ENCODE peak calls at places on chromosomes 4 and X, in four cellular contexts. V is GM23338, P is brain microvascular endothelial cell, L is mesothelial cell of epicardium. H is an unnamed sample.
A peak's percentile ranks its signal among the peaks of the same experiment; 100 is the strongest.

GRCh38 chrX:23694606-23695005 is 27.3 kb downstream of the PRDX4 start:
- DNase-seq in L (peak; percentile 27), V (peak; percentile 55), P (peak; percentile 53), H (no peak)

GRCh38 chr4:14841801-14842748 is 160.2 kb upstream of the CPEB2 start:
- DNase-seq in L (no peak), V (no peak), P (peak; percentile 33), H (no peak)

GRCh38 chrX:133881893-133882292 is 103.5 kb downstream of the GPC3 start:
- DNase-seq in L (no peak), V (peak; percentile 36), P (no peak), H (no peak)

GRCh38 chr4:141724646-141725045 is 88.3 kb downstream of the IL15 start:
- DNase-seq in L (no peak), P (no peak), V (no peak), H (no peak)

GRCh38 chrX:152904151-152905080 is 6.5 kb downstream of the ZNF185 start:
- DNase-seq in V (peak; percentile 70), L (no peak), P (peak; percentile 51), H (peak; percentile 83)

GRCh38 chr4:156962551-156962974 is 9.0 kb downstream of the PDGFC start:
- DNase-seq in L (no peak), V (no peak), P (no peak), H (no peak)

GRCh38 chr4:68021185-68021584 is 57.9 kb upstream of the TMPRSS11A start:
- DNase-seq in V (no peak), L (no peak), P (no peak), H (no peak)

GRCh38 chr4:45741897-45742296 is 382.0 kb downstream of the GABRG1 start:
- DNase-seq in P (no peak), L (no peak), V (peak; percentile 54), H (no peak)

GRCh38 chr4:34181891-34182290 is 2062.4 kb downstream of the ARAP2 start:
- DNase-seq in V (no peak), P (no peak), L (no peak), H (no peak)

GRCh38 chr4:119559044-119559647 is 69.5 kb downstream of the PDE5A start:
- DNase-seq in P (no peak), V (peak; percentile 66), L (no peak), H (no peak)

GRCh38 chrX:150664290-150664689 is 28.9 kb upstream of the MTMR1 start:
- DNase-seq in L (no peak), P (no peak), V (no peak), H (no peak)

GRCh38 chrX:50638123-50638522 is 167.5 kb upstream of the DGKK start:
- DNase-seq in P (no peak), L (no peak), V (no peak), H (no peak)

GRCh38 chrX:71941771-71942170 is 31.1 kb downstream of the NHSL2 start:
- DNase-seq in V (no peak), P (peak; percentile 47), L (no peak), H (no peak)

GRCh38 chr4:6088950-6089349 is 70.7 kb upstream of the C4orf50 start:
- DNase-seq in P (no peak), L (no peak), V (no peak), H (no peak)

GRCh38 chr4:127400736-127401346 is 231.9 kb upstream of the INTU start:
- DNase-seq in L (no peak), P (peak; percentile 77), V (peak; percentile 83), H (no peak)

GRCh38 chrX:41308884-41309655 is 24.9 kb upstream of the DDX3X start:
- DNase-seq in L (no peak), P (no peak), V (no peak), H (no peak)

GRCh38 chr4:137312257-137312656 is 220.0 kb downstream of the PCDH18 start:
- DNase-seq in P (peak; percentile 53), L (no peak), V (no peak), H (no peak)

GRCh38 chr4:62670509-62670908 is 1470.4 kb downstream of the ADGRL3 start:
- DNase-seq in P (no peak), V (no peak), L (no peak), H (no peak)

GRCh38 chrX:52425710-52426245 is 57.0 kb downstream of the XAGE2 start:
- DNase-seq in V (no peak), P (peak; percentile 10), L (no peak), H (no peak)

GRCh38 chr4:121728798-121729226 is 32.0 kb upstream of the ANXA5 start:
- DNase-seq in V (no peak), L (no peak), P (peak; percentile 57), H (no peak)

GRCh38 chr4:128550060-128550459 is 259.4 kb upstream of the JADE1 start:
- DNase-seq in V (no peak), P (no peak), L (no peak), H (no peak)

GRCh38 chrX:2678583-2678982 is 12.5 kb upstream of the CD99 start:
- DNase-seq in P (no peak), V (no peak), L (no peak), H (no peak)

GRCh38 chrX:118839334-118839958 is 15.8 kb downstream of the ZCCHC12 start:
- DNase-seq in P (peak; percentile 31), V (peak; percentile 83), L (peak; percentile 58), H (peak; percentile 53)

GRCh38 chrX:143788265-143788664 is 67.7 kb upstream of the SPANXN2 start:
- DNase-seq in P (peak; percentile 0), V (peak; percentile 1), L (no peak), H (no peak)

GRCh38 chr4:181006509-181007290 is 1236.5 kb upstream of the TENM3 start:
- DNase-seq in V (peak; percentile 21), P (no peak), L (no peak), H (no peak)

GRCh38 chr4:107599841-107600240 is 120.2 kb downstream of the PAPSS1 start:
- DNase-seq in P (no peak), V (no peak), L (no peak), H (no peak)

GRCh38 chr4:53582194-53582593 is 9.1 kb downstream of the LNX1 start:
- DNase-seq in V (no peak), L (no peak), P (no peak), H (no peak)

GRCh38 chr4:80202784-80203553 is 5.7 kb downstream of the PRDM8 start:
- DNase-seq in P (no peak), V (peak; percentile 62), L (no peak), H (no peak)
- TF ChIP-seq CTCF in P (no peak), V (no peak), L (no peak), H (no peak)

GRCh38 chrX:10444204-10444603 is 176.2 kb downstream of the MID1 start:
- DNase-seq in V (peak; percentile 6), P (no peak), L (no peak), H (no peak)
- TF ChIP-seq CTCF in V (no peak), P (peak; percentile 34), L (no peak), H (no peak)

GRCh38 chr4:1768367-1769034 is 24.6 kb upstream of the FGFR3 start:
- DNase-seq in P (no peak), V (no peak), L (no peak), H (no peak)

GRCh38 chr4:1766336-1767057 is 26.6 kb upstream of the FGFR3 start:
- DNase-seq in V (peak; percentile 54), L (no peak), P (no peak), H (no peak)

GRCh38 chr4:1769692-1770091 is 23.4 kb upstream of the FGFR3 start:
- DNase-seq in P (no peak), V (no peak), L (no peak), H (no peak)

GRCh38 chr4:1767058-1767769 is 25.9 kb upstream of the FGFR3 start:
- DNase-seq in V (peak; percentile 76), P (no peak), L (no peak), H (peak; percentile 91)

DNA sequence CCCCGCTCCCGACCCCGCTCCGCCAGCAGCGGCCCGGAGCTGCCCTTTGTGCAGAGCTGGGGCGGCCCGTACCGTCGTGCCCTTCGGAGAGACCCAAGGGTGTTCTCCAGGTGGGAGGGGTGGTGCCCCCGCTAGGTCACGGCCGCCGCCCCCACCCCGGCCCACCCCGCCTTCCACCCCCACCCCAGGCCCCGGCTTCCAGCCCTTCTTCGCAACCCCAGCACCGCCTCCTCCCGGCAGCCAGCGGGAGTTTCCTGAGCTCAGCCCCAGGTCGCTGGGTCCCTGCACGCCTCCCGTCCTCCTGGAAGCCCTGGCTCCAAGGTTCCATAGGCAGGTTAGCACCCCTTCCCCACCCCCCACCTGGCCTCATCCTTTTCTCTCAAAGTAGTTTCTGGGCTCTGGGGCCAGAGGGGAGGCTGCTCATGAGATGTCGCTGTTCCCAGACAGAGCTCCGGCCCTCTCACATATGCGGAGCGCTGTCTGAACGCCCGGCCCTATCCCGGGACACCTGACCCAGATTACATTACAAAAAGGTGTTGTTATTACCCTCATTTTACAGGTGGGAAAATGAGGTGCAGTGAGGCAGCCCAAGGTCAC is 25.2 kb upstream of the FGFR3 start:
- DNase-seq in P (no peak), V (peak; percentile 91), L (no peak), H (peak; percentile 95)
- TF ChIP-seq CTCF in P (peak; percentile 66), V (peak; percentile 38), L (no peak), H (peak; percentile 19)

GRCh38 chrX:110853610-110854009 is 58.0 kb upstream of the CHRDL1 start:
- DNase-seq in P (no peak), V (peak; percentile 64), L (no peak), H (no peak)
- TF ChIP-seq CTCF in P (peak; percentile 50), V (peak; percentile 39), L (peak; percentile 36), H (peak; percentile 3)

GRCh38 chr4:130563891-130564418 is 1468.0 kb downstream of the C4orf33 start:
- DNase-seq in V (peak; percentile 17), L (no peak), P (no peak), H (no peak)

GRCh38 chr4:130559268-130559667 is 1463.3 kb downstream of the C4orf33 start:
- DNase-seq in L (no peak), V (no peak), P (no peak), H (no peak)

GRCh38 chr4:130568746-130569145 is 1472.8 kb downstream of the C4orf33 start:
- DNase-seq in V (no peak), L (no peak), P (no peak), H (no peak)

GRCh38 chr4:130563185-130563890 is 1467.4 kb downstream of the C4orf33 start:
- DNase-seq in V (peak; percentile 87), L (no peak), P (peak; percentile 70), H (no peak)
- TF ChIP-seq CTCF in V (peak; percentile 80), L (no peak), P (peak; percentile 95), H (peak; percentile 50)

DNA sequence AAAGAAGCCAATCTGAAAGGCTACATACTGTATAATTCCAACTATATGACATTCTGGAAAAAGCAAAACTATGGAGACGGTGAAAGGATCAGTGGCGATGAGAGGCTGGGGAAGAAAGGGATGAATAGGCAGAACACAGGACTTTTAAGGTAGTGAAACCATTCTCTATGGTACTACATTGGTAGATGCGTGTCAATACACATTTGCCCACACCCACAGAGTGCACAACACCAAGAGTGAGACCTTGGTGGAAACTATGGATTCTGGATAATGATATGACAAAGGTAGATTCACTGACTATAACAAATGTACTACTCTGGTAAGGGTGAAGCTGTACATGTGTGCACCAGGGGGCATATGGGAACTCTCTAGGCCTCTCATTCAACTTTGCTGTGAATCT is 134.5 kb downstream of the FBXW7 start:
- DNase-seq in L (no peak), V (no peak), P (no peak), H (no peak)
- TF ChIP-seq CTCF in L (no peak), V (no peak), P (peak; percentile 24), H (no peak)

H was measured in D721Med.